ENCODE peak calls at places on chromosomes 5 and 9, in five cellular contexts. O is pancreas; P is CD4-positive, alpha-beta memory T cell; Q is uterus; C is Panc1. Y is an unnamed sample.

GRCh38 chr9:92970467-92970923 is 23.2 kb downstream of the FGD3 start:
- DNase-seq in O (no peak), P (no peak), Q (no peak), C (no peak), Y (peak; percentile 42)

GRCh38 chr5:44844744-44845143 is 36.0 kb downstream of the MRPS30 start:
- DNase-seq in O (no peak), P (no peak), Q (no peak), C (no peak), Y (no peak)

GRCh38 chr9:120161801-120162200 is 418.2 kb downstream of the CDK5RAP2 start:
- DNase-seq in O (no peak), P (no peak), Q (no peak), C (no peak), Y (no peak)

GRCh38 chr5:139391570-139392323 is 2.0 kb upstream of the MZB1 start:
- DNase-seq in O (peak; percentile 51), P (no peak), Q (no peak), C (no peak), Y (no peak)

GRCh38 chr5:159341914-159342313 is 11.6 kb upstream of the IL12B start:
- DNase-seq in O (no peak), P (peak; percentile 79), Q (no peak), C (no peak), Y (no peak)

GRCh38 chr5:180343110-180343845 is 9.9 kb downstream of the GFPT2 start:
- DNase-seq in O (no peak), P (no peak), Q (peak; percentile 47), C (no peak), Y (no peak)

GRCh38 chr5:107990881-107991810 is 320.4 kb upstream of the EFNA5 start:
- DNase-seq in O (no peak), P (no peak), Q (no peak), C (no peak), Y (no peak)

GRCh38 chr9:3398232-3398648 is 127.6 kb downstream of the RFX3 start:
- DNase-seq in O (no peak), P (peak; percentile 31), Q (no peak), C (no peak), Y (no peak)

GRCh38 chr9:132026932-132027585 is 52.6 kb downstream of the MED27 start:
- DNase-seq in O (no peak), P (no peak), Q (no peak), C (no peak), Y (peak; percentile 8)

GRCh38 chr9:128498911-128499310 is 5.6 kb upstream of the GLE1 start:
- DNase-seq in O (no peak), P (no peak), Q (no peak), C (no peak), Y (no peak)

GRCh38 chr5:151085517-151086031 is 4.7 kb upstream of the TNIP1 start:
- DNase-seq in O (no peak), P (peak; percentile 47), Q (peak; percentile 71), C (no peak), Y (no peak)

GRCh38 chr9:33165263-33166151 is 1.6 kb downstream of the B4GALT1 start:
- DNase-seq in O (no peak), P (no peak), Q (peak; percentile 57), C (no peak), Y (peak; percentile 93)

GRCh38 chr9:134211811-134212460 is 47.6 kb upstream of the RNU6ATAC start:
- DNase-seq in O (peak; percentile 27), P (no peak), Q (no peak), C (no peak), Y (no peak)
- H3K27me3 ChIP-seq in O (no peaks in the 10 kb centered on the region), P (no peaks in the 10 kb centered on the region), Q (no peaks in the 10 kb centered on the region), C (no peaks in the 10 kb centered on the region), Y (no peaks in the 10 kb centered on the region)

GRCh38 chr5:26569241-26569928 is 469.0 kb downstream of the CDH9 start:
- DNase-seq in O (peak; percentile 61), P (no peak), Q (no peak), C (no peak), Y (no peak)

GRCh38 chr5:26563979-26564378 is 474.4 kb downstream of the CDH9 start:
- DNase-seq in O (no peak), P (no peak), Q (no peak), C (no peak), Y (no peak)

GRCh38 chr5:26569929-26570258 is 468.5 kb downstream of the CDH9 start:
- DNase-seq in O (peak; percentile 43), P (no peak), Q (no peak), C (no peak), Y (no peak)

GRCh38 chr5:26572486-26572885 is 465.9 kb downstream of the CDH9 start:
- DNase-seq in O (no peak), P (no peak), Q (no peak), C (no peak), Y (no peak)

DNA sequence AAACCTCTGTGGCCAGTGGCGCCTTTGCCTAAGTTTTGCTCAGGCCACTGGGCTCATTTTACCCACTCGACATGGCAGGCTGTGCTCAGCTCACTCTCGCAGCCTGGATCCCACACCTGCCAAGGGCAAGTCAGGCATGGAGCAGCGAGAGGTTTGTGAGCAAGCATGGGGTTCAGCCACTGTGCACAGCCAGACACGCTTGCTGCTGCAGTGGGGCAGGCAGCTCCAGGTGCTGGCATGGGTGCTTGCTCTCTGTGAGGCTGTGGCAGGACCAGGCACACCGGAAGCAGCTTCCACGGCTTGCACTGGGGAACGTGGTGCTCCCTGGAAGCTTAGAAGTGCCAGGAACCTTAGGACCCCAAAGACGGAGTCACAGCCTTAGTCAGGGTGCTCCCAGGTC is 470.1 kb downstream of the CDH9 start:
- DNase-seq in O (peak; percentile 36), P (no peak), Q (no peak), C (no peak), Y (no peak)
- H3K36me3 ChIP-seq in O (no peaks in the 10 kb centered on the region), P (no peaks in the 10 kb centered on the region), Q (no peaks in the 10 kb centered on the region), C (no peaks in the 10 kb centered on the region), Y (no peaks in the 10 kb centered on the region)

GRCh38 chr5:123093279-123094226 is 4.5 kb downstream of the PRDM6 start:
- DNase-seq in O (no peak), P (no peak), Q (no peak), C (no peak), Y (no peak)
- H3K27me3 ChIP-seq in O (peaks cover 6% of the 10 kb centered on the region), P (peaks cover 23% of the 10 kb centered on the region), Q (peaks cover 39% of the 10 kb centered on the region), C (peaks cover 27% of the 10 kb centered on the region), Y (no peaks in the 10 kb centered on the region)

GRCh38 chr9:15491950-15492349 is 18.8 kb downstream of the PSIP1 start:
- DNase-seq in O (no peak), P (no peak), Q (no peak), C (no peak), Y (no peak)
- H3K36me3 ChIP-seq in O (peaks cover 5% of the 10 kb centered on the region), P (peaks cover 4% of the 10 kb centered on the region), Q (no peaks in the 10 kb centered on the region), C (no peaks in the 10 kb centered on the region), Y (peaks cover 1% of the 10 kb centered on the region)

Y was measured in Caco-2.